ENCODE peak calls at places on chromosomes 4 and X, in six cellular contexts. S is lower leg skin, H is upper lobe of left lung, W is cardiac muscle cell, C is lung, U is left lung. N is an unnamed sample.

GRCh38 chr4:174555793-174556630 is 33.7 kb upstream of the HPGD start:
- DNase-seq in S (no peak), H (no peak), W (no peak), C (no peak), U (no peak), N (no peak)

GRCh38 chrX:32530802-32531403 is 680.4 kb downstream of the DMD start:
- DNase-seq in S (no peak), H (no peak), W (peak), C (no peak), U (no peak), N (no peak)

GRCh38 chr4:107956011-107956410 is 24.7 kb downstream of the CYP2U1 start:
- DNase-seq in S (no peak), H (no peak), W (no peak), C (no peak), U (no peak), N (no peak)

GRCh38 chrX:100615015-100615414 is 21.6 kb downstream of the TSPAN6 start:
- DNase-seq in S (no peak), H (no peak), W (peak), C (no peak), U (no peak), N (no peak)

GRCh38 chrX:42776195-42776594 is 1.8 kb downstream of the PPP1R2C start:
- DNase-seq in S (no peak), H (no peak), W (peak), C (no peak), U (no peak), N (no peak)

GRCh38 chr4:40763228-40763716 is 13.5 kb downstream of the NSUN7 start:
- DNase-seq in S (no peak), H (no peak), W (peak), C (no peak), U (no peak), N (no peak)

GRCh38 chrX:24396236-24396929 is 35.9 kb downstream of the SUPT20HL1 start:
- DNase-seq in S (no peak), H (no peak), W (peak), C (no peak), U (no peak), N (no peak)

GRCh38 chr4:94576163-94576562 is 124.4 kb downstream of the PDLIM5 start:
- DNase-seq in S (no peak), H (no peak), W (no peak), C (no peak), U (no peak), N (no peak)

GRCh38 chrX:2589186-2590020 is 88.6 kb upstream of the DHRSX start:
- DNase-seq in S (no peak), H (no peak), W (no peak), C (no peak), U (no peak), N (no peak)

GRCh38 chrX:10365532-10366265 is 208.9 kb downstream of the CLCN4 start:
- DNase-seq in S (no peak), H (no peak), W (no peak), C (no peak), U (no peak), N (no peak)

GRCh38 chr4:98516441-98517323 is 141.7 kb downstream of the TSPAN5 start:
- DNase-seq in S (no peak), H (no peak), W (peak), C (no peak), U (no peak), N (no peak)

GRCh38 chr4:184066584-184067300 is 150.9 kb downstream of the ENPP6 start:
- DNase-seq in S (no peak), H (no peak), W (no peak), C (no peak), U (no peak), N (no peak)

GRCh38 chrX:136660896-136661295 is 12.9 kb downstream of the CD40LG start:
- DNase-seq in S (no peak), H (no peak), W (no peak), C (no peak), U (no peak), N (no peak)

GRCh38 chrX:152915541-152916241 is 17.8 kb downstream of the ZNF185 start:
- DNase-seq in S (no peak), H (no peak), W (peak), C (no peak), U (no peak), N (no peak)

GRCh38 chr4:188428935-188429334 is 289.7 kb downstream of the TRIML1 start:
- DNase-seq in S (no peak), H (no peak), W (peak), C (no peak), U (no peak), N (no peak)

GRCh38 chr4:41044791-41045190 is 169.6 kb downstream of the APBB2 start:
- DNase-seq in S (no peak), H (no peak), W (no peak), C (no peak), U (no peak), N (no peak)

GRCh38 chr4:8100696-8101095 is 57.9 kb downstream of the ABLIM2 start:
- DNase-seq in S (no peak), H (no peak), W (peak), C (no peak), U (no peak), N (no peak)

GRCh38 chr4:124940387-124940786 is 227.9 kb upstream of the ANKRD50 start:
- DNase-seq in S (no peak), H (no peak), W (peak), C (no peak), U (no peak), N (no peak)

GRCh38 chrX:16826207-16826606 is 39.9 kb downstream of the TXLNG start:
- DNase-seq in S (no peak), H (no peak), W (peak), C (no peak), U (no peak), N (no peak)

GRCh38 chr4:27000820-27001219 is 140.2 kb downstream of the STIM2 start:
- DNase-seq in S (no peak), H (no peak), W (no peak), C (no peak), U (no peak), N (no peak)

GRCh38 chr4:76326515-76326914 is 20.0 kb downstream of the STBD1 start:
- DNase-seq in S (no peak), H (no peak), W (no peak), C (no peak), U (no peak), N (no peak)

GRCh38 chr4:93684571-93684970 is 144.0 kb upstream of the ATOH1 start:
- DNase-seq in S (no peak), H (no peak), W (no peak), C (no peak), U (no peak), N (no peak)

GRCh38 chr4:141569141-141569540 is 67.2 kb upstream of the IL15 start:
- DNase-seq in S (no peak), H (no peak), W (peak), C (no peak), U (no peak), N (no peak)

GRCh38 chrX:63436865-63437264 is 85.7 kb upstream of the SPIN4 start:
- DNase-seq in S (no peak), H (no peak), W (no peak), C (no peak), U (no peak), N (no peak)

GRCh38 chr4:127165971-127166370 is 466.8 kb upstream of the INTU start:
- DNase-seq in S (no peak), H (no peak), W (no peak), C (no peak), U (no peak), N (no peak)

GRCh38 chr4:81164623-81165416 is 50.2 kb downstream of the PRKG2 start:
- DNase-seq in S (no peak), H (no peak), W (peak), C (no peak), U (no peak), N (no peak)

GRCh38 chr4:24394041-24394440 is 190.3 kb downstream of the DHX15 start:
- DNase-seq in S (no peak), H (no peak), W (no peak), C (no peak), U (no peak), N (no peak)

GRCh38 chrX:112818114-112819012 is 22.3 kb downstream of the AMOT start:
- DNase-seq in S (no peak), H (no peak), W (no peak), C (no peak), U (no peak), N (no peak)

GRCh38 chr4:8281519-8282133 is 12.1 kb downstream of the HTRA3 start:
- DNase-seq in S (peak), H (no peak), W (peak), C (no peak), U (peak), N (no peak)

GRCh38 chr4:8028368-8028767 is 88.7 kb upstream of the AFAP1 start:
- DNase-seq in S (no peak), H (no peak), W (no peak), C (no peak), U (no peak), N (no peak)

GRCh38 chr4:34170941-34171340 is 2073.4 kb downstream of the ARAP2 start:
- DNase-seq in S (no peak), H (no peak), W (peak), C (no peak), U (no peak), N (no peak)
- TF ChIP-seq CTCF in S (no peak), H (no peak), W (no peak), C (no peak), U (no peak), N (no peak)

GRCh38 chr4:168631241-168632151 is 134.6 kb downstream of the PALLD start:
- DNase-seq in S (peak), H (peak), W (peak), C (peak), U (peak), N (peak)
- TF ChIP-seq CTCF in S (no peak), H (peak), W (peak), C (no peak), U (peak), N (peak)

GRCh38 chr4:56823933-56824600 is 2.6 kb upstream of the SPINK2 start:
- DNase-seq in S (no peak), H (no peak), W (no peak), C (no peak), U (no peak), N (no peak)

GRCh38 chr4:56828784-56829535 is 7.5 kb upstream of the SPINK2 start:
- DNase-seq in S (no peak), H (no peak), W (no peak), C (no peak), U (no peak), N (no peak)
- TF ChIP-seq CTCF in S (no peak), H (no peak), W (no peak), C (no peak), U (no peak), N (no peak)

GRCh38 chrX:30865612-30866011 is 23.4 kb downstream of the TAB3 start:
- DNase-seq in S (no peak), H (no peak), W (no peak), C (no peak), U (no peak), N (no peak)

GRCh38 chrX:30870572-30870971 is 18.5 kb downstream of the TAB3 start:
- DNase-seq in S (no peak), H (no peak), W (no peak), C (no peak), U (no peak), N (no peak)

GRCh38 chrX:30864383-30864785 is 24.7 kb downstream of the TAB3 start:
- DNase-seq in S (no peak), H (no peak), W (peak), C (no peak), U (no peak), N (no peak)

GRCh38 chrX:30863969-30864368 is 25.1 kb downstream of the TAB3 start:
- DNase-seq in S (no peak), H (no peak), W (no peak), C (no peak), U (no peak), N (no peak)

GRCh38 chrX:30865020-30865419 is 24.0 kb downstream of the TAB3 start:
- DNase-seq in S (no peak), H (peak), W (peak), C (no peak), U (no peak), N (no peak)
- TF ChIP-seq CTCF in S (no peak), H (no peak), W (no peak), C (no peak), U (no peak), N (peak)

GRCh38 chr4:71189471-71189870 is 149.3 kb upstream of the SLC4A4 start:
- DNase-seq in S (no peak), H (no peak), W (peak), C (no peak), U (no peak), N (no peak)
- TF ChIP-seq CTCF in S (no peak), H (no peak), W (peak), C (no peak), U (no peak), N (no peak)

GRCh38 chr4:5378002-5378401 is 326.7 kb downstream of the STK32B start:
- DNase-seq in S (no peak), H (no peak), W (no peak), C (no peak), U (no peak), N (no peak)
- TF ChIP-seq CTCF in S (no peak), H (no peak), W (peak), C (no peak), U (no peak), N (no peak)

GRCh38 chr4:62644372-62644771 is 1444.2 kb downstream of the ADGRL3 start:
- DNase-seq in S (no peak), H (no peak), W (peak), C (no peak), U (no peak), N (no peak)
- TF ChIP-seq CTCF in S (no peak), H (no peak), W (peak), C (no peak), U (no peak), N (no peak)

GRCh38 chrX:37302569-37302968 is 46.6 kb upstream of the PRRG1 start:
- DNase-seq in S (no peak), H (no peak), W (peak), C (no peak), U (no peak), N (no peak)
- TF ChIP-seq CTCF in S (no peak), H (peak), W (peak), C (peak), U (no peak), N (no peak)

GRCh38 chrX:129876734-129877395 is 29.1 kb upstream of the UTP14A start:
- DNase-seq in S (no peak), H (peak), W (peak), C (peak), U (no peak), N (no peak)
- TF ChIP-seq CTCF in S (no peak), H (no peak), W (no peak), C (no peak), U (no peak), N (no peak)

GRCh38 chr4:31793907-31794306 is 1073.7 kb downstream of the PCDH7 start:
- DNase-seq in S (no peak), H (no peak), W (peak), C (no peak), U (no peak), N (no peak)
- TF ChIP-seq CTCF in S (no peak), H (no peak), W (peak), C (no peak), U (no peak), N (peak)

N was measured in mesothelial cell of epicardium.